ENCODE peak calls at places on chromosome 11, in four cellular contexts. One of them, this sample, is unnamed.

GRCh38 chr11:47376543-47377371 is 1.6 kb downstream of the SPI1 start:
- DNase-seq in endothelial cell: no peak
- DNase-seq in activated T-cell treated with anti-CD3 and anti-CD28 coated beads for 48 hours: no peak
- DNase-seq in iPS-NIHi11: no peak
- DNase-seq in this sample: no peak

GRCh38 chr11:14676068-14676467 is 32.5 kb downstream of the PDE3B start:
- DNase-seq in endothelial cell: no peak
- DNase-seq in iPS-NIHi11: no peak
- DNase-seq in activated T-cell treated with anti-CD3 and anti-CD28 coated beads for 48 hours: no peak
- DNase-seq in this sample: no peak

GRCh38 chr11:2222479-2222878 is 47.9 kb downstream of the ASCL2 start:
- DNase-seq in iPS-NIHi11: no peak
- DNase-seq in endothelial cell: no peak
- DNase-seq in activated T-cell treated with anti-CD3 and anti-CD28 coated beads for 48 hours: no peak
- DNase-seq in this sample: no peak

GRCh38 chr11:36469881-36470802 is 39.9 kb downstream of the TRAF6 start:
- DNase-seq in activated T-cell treated with anti-CD3 and anti-CD28 coated beads for 48 hours: no peak
- DNase-seq in iPS-NIHi11: no peak
- DNase-seq in endothelial cell: no peak
- DNase-seq in this sample: no peak

GRCh38 chr11:128707671-128708070 is 13.8 kb downstream of the FLI1 start:
- DNase-seq in endothelial cell: no peak
- DNase-seq in activated T-cell treated with anti-CD3 and anti-CD28 coated beads for 48 hours: no peak
- DNase-seq in iPS-NIHi11: no peak
- DNase-seq in this sample: no peak

GRCh38 chr11:36451045-36451444 is 59.0 kb downstream of the TRAF6 start:
- DNase-seq in activated T-cell treated with anti-CD3 and anti-CD28 coated beads for 48 hours: no peak
- DNase-seq in iPS-NIHi11: no peak
- DNase-seq in endothelial cell: no peak
- DNase-seq in this sample: no peak

GRCh38 chr11:116821050-116821918 is 1.8 kb downstream of the APOA4 start:
- DNase-seq in iPS-NIHi11: peak
- DNase-seq in endothelial cell: no peak
- DNase-seq in activated T-cell treated with anti-CD3 and anti-CD28 coated beads for 48 hours: no peak
- DNase-seq in this sample: no peak

GRCh38 chr11:3186166-3186953 is 21.2 kb upstream of the OSBPL5 start:
- DNase-seq in iPS-NIHi11: no peak
- DNase-seq in endothelial cell: no peak
- DNase-seq in activated T-cell treated with anti-CD3 and anti-CD28 coated beads for 48 hours: no peak
- DNase-seq in this sample: no peak

GRCh38 chr11:76603202-76603601 is 67.3 kb downstream of the LRRC32 start:
- DNase-seq in activated T-cell treated with anti-CD3 and anti-CD28 coated beads for 48 hours: no peak
- DNase-seq in iPS-NIHi11: no peak
- DNase-seq in endothelial cell: no peak
- DNase-seq in this sample: no peak

GRCh38 chr11:130636672-130637463 is 188.4 kb downstream of the ADAMTS15 start:
- DNase-seq in endothelial cell: no peak
- DNase-seq in iPS-NIHi11: no peak
- DNase-seq in activated T-cell treated with anti-CD3 and anti-CD28 coated beads for 48 hours: no peak
- DNase-seq in this sample: no peak

GRCh38 chr11:108680267-108680666 is 15.4 kb downstream of the DDX10 start:
- DNase-seq in iPS-NIHi11: no peak
- DNase-seq in endothelial cell: no peak
- DNase-seq in activated T-cell treated with anti-CD3 and anti-CD28 coated beads for 48 hours: no peak
- DNase-seq in this sample: no peak

This sample was measured in retina.